ENCODE peak calls at places on chromosomes 2 and 18, in six cellular contexts. P is mesenchymal stem cell, K is IMR-90, Y is neuronal stem cell, I is mesendoderm, E is H1. N is an unnamed sample.

GRCh38 chr18:56709463-56709862 is 58.3 kb downstream of the WDR7 start:
- DNase-seq in E (peak; percentile 9), K (peak; percentile 90), I (peak; percentile 79), P (peak; percentile 81), Y (no peak), N (no peak)

GRCh38 chr18:10490401-10491289 is 35.2 kb upstream of the NAPG start:
- DNase-seq in P (no peak), I (peak; percentile 92), K (no peak), Y (no peak), E (no peak), N (peak; percentile 86)

GRCh38 chr18:812673-813404 is 797 bp upstream of the YES1 start:
- DNase-seq in K (peak; percentile 82), E (no peak), Y (no peak), I (peak; percentile 94), P (peak; percentile 79), N (peak; percentile 75)

GRCh38 chr2:164061129-164061746 is 325.4 kb upstream of the FIGN start:
- DNase-seq in P (peak; percentile 41), I (peak; percentile 71), Y (peak; percentile 40), K (peak; percentile 21), E (peak; percentile 43), N (peak; percentile 65)

GRCh38 chr2:152387046-152387445 is 52.1 kb downstream of the FMNL2 start:
- DNase-seq in E (no peak), Y (no peak), K (peak; percentile 35), I (no peak), P (peak; percentile 55), N (no peak)

GRCh38 chr2:239826376-239826775 is 198.8 kb downstream of the NDUFA10 start:
- DNase-seq in E (no peak), K (no peak), I (no peak), P (no peak), Y (no peak), N (no peak)

GRCh38 chr2:10222-10875 is 36.0 kb downstream of the FAM110C start:
- DNase-seq in K (no peak), I (peak; percentile 13), P (peak; percentile 4), Y (no peak), E (no peak), N (peak; percentile 47)

GRCh38 chr2:241860184-241861078 is 1.7 kb upstream of the PDCD1 start:
- DNase-seq in E (no peak), I (no peak), Y (no peak), K (no peak), P (no peak), N (no peak)

GRCh38 chr18:36212301-36212977 is 25.1 kb downstream of the MOCOS start:
- DNase-seq in I (no peak), K (peak; percentile 12), Y (no peak), P (peak; percentile 3), E (no peak), N (no peak)

GRCh38 chr2:188604579-188604978 is 312.9 kb downstream of the GULP1 start:
- DNase-seq in P (no peak), Y (no peak), E (no peak), I (no peak), K (peak; percentile 16), N (no peak)

GRCh38 chr18:35089382-35089781 is 48.2 kb downstream of the MAPRE2 start:
- DNase-seq in Y (no peak), P (no peak), K (no peak), I (no peak), E (no peak), N (no peak)

GRCh38 chr2:232436381-232437129 is 19.4 kb upstream of the ALPI start:
- DNase-seq in E (no peak), K (no peak), Y (no peak), I (peak; percentile 45), P (no peak), N (peak; percentile 47)

GRCh38 chr2:231589656-231590055 is 3.0 kb upstream of the TEX44 start:
- DNase-seq in E (no peak), I (no peak), K (no peak), P (no peak), Y (no peak), N (no peak)

GRCh38 chr18:32093523-32093922 is 1.8 kb downstream of the RNF138 start:
- DNase-seq in I (no peak), K (peak; percentile 4), E (no peak), Y (no peak), P (no peak), N (no peak)

GRCh38 chr2:23200056-23200455 is 184.9 kb upstream of the KLHL29 start:
- DNase-seq in E (no peak), P (no peak), I (no peak), Y (no peak), K (no peak), N (no peak)

GRCh38 chr2:27042159-27042661 is 9.3 kb upstream of the AGBL5 start:
- DNase-seq in Y (no peak), I (no peak), P (no peak), E (no peak), K (no peak), N (no peak)

GRCh38 chr2:200242553-200242952 is 63.9 kb upstream of the SPATS2L start:
- DNase-seq in Y (no peak), I (no peak), E (no peak), P (no peak), K (no peak), N (no peak)

GRCh38 chr2:152034257-152034801 is 64.5 kb downstream of the CACNB4 start:
- DNase-seq in Y (no peak), K (no peak), P (no peak), I (peak; percentile 33), E (peak; percentile 46), N (peak; percentile 54)

GRCh38 chr2:82779981-82780380 is 1679.1 kb downstream of the SUCLG1 start:
- DNase-seq in Y (no peak), P (no peak), E (no peak), K (no peak), I (no peak), N (no peak)

GRCh38 chr2:60442608-60443007 is 110.8 kb downstream of the BCL11A start:
- DNase-seq in P (no peak), K (no peak), E (no peak), I (no peak), Y (no peak), N (no peak)

GRCh38 chr2:182015334-182016109 is 29.9 kb downstream of the PPP1R1C start:
- DNase-seq in Y (no peak), K (peak; percentile 25), E (no peak), I (no peak), P (no peak), N (no peak)

GRCh38 chr18:59021500-59021899 is 118.2 kb upstream of the SEC11C start:
- DNase-seq in I (no peak), Y (no peak), K (no peak), P (no peak), E (no peak), N (no peak)

GRCh38 chr2:158969717-158970521 is 1.5 kb downstream of the TANC1 start:
- DNase-seq in I (peak; percentile 63), Y (peak; percentile 21), E (no peak), P (peak; percentile 53), K (peak; percentile 21), N (peak; percentile 53)

GRCh38 chr2:55419514-55420243 is at the start of gene CCDC88A:
- DNase-seq in K (peak; percentile 97), Y (peak; percentile 98), I (peak; percentile 99), E (peak; percentile 85), P (peak; percentile 98), N (peak; percentile 98)
- H3K4me1 ChIP-seq in K (peaks cover 2% of the 10 kb centered on the region), Y (no peaks in the 10 kb centered on the region), I (peaks cover 2% of the 10 kb centered on the region), E (no peaks in the 10 kb centered on the region), P (no peaks in the 10 kb centered on the region), N (no peaks in the 10 kb centered on the region)

DNA sequence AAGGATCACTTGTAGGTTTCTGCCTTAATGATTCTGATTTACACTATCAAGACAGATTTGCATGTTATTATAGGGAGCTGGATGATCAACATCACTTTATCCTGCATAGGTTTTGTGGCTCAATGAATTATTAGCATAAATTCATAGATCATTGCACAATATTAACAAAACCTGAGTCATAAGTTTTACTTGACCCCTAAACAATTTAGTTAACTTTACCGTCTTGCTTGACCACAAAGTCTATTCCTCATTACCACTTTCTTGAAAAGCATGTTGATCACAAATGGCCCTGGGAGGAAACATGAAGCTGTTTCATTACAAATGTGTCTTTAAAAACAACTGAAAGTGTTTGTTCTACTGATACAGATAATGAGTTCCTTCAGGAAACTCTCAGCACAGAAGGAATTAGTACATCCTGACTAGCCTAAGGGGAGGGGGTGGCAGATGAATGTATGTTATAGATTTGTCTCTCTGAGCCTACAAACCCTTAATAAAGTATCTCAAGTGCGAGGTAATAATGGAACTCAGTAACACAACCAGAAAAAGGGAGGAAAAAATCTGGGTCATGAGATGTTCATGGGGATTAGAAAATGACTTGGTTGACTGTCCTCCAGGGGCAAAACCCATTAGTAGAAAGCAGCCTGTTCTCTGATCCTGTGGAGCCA is 303.4 kb downstream of the PIK3C3 start:
- DNase-seq in I (no peak), P (no peak), Y (no peak), E (no peak), K (no peak), N (no peak)
- H2BK15ac ChIP-seq in I (no peak overlapping the region), P (no peak overlapping the region), Y (no peak overlapping the region), E (no peak overlapping the region), K (no peak overlapping the region), N (no peak overlapping the region)

GRCh38 chr2:205557873-205558272 is 124.4 kb upstream of the NRP2 start:
- DNase-seq in Y (no peak), E (no peak), P (no peak), I (no peak), K (no peak), N (no peak)

GRCh38 chr2:205568620-205569019 is 113.7 kb upstream of the NRP2 start:
- DNase-seq in P (no peak), I (no peak), Y (no peak), E (no peak), K (no peak), N (no peak)

GRCh38 chr2:205564761-205565160 is 117.5 kb upstream of the NRP2 start:
- DNase-seq in P (no peak), Y (no peak), I (peak; percentile 40), K (no peak), E (no peak), N (no peak)

GRCh38 chr2:205566556-205567061 is 115.7 kb upstream of the NRP2 start:
- DNase-seq in I (no peak), Y (no peak), K (peak; percentile 28), E (no peak), P (no peak), N (no peak)

DNA sequence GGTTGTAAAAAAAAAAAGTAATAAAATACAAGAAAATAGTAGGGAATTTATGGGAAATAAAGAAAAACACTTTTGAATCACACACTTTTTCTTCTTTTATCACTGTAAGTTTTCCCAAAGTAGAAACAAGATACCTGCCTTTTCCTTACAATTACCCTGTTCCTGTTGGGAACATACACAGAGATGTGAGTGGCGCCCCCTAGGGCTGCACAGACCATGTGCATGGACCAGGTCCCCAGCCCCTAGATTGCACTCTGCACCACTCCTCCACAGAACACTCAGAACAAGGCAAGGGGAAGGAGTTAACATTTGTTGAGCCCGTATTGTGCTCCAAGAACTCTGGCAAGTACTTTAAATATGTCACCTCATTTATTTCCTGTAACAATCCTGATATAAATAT is 118.7 kb upstream of the NRP2 start:
- DNase-seq in P (no peak), E (no peak), I (peak; percentile 66), K (no peak), Y (no peak), N (peak; percentile 64)
- H3K4me1 ChIP-seq in P (no peaks in the 10 kb centered on the region), E (no peaks in the 10 kb centered on the region), I (no peaks in the 10 kb centered on the region), K (peaks cover 3% of the 10 kb centered on the region), Y (no peaks in the 10 kb centered on the region), N (no peaks in the 10 kb centered on the region)

DNA sequence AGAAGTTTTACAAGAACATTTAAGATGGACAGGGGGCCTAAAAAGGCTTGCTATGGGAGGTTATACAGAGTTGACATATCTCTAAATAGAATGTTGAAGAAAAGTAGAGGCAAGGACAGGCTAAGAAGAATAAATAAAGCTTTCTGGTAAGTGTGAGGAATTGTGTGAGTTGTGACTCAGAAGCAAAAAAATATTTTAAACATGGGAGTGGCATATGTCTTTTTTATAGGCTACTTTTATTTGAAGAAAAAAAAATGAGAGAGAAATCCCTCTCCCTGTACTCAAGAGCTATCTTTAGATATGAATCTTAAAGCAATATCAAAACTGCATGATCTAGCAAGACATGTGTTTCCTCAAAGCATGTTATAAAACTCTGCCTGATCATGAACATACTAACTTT is 41.1 kb downstream of the RAB3GAP1 start:
- DNase-seq in Y (no peak), E (no peak), K (no peak), I (no peak), P (no peak), N (no peak)
- H2BK15ac ChIP-seq in Y (no peak overlapping the region), E (no peak overlapping the region), K (no peak overlapping the region), I (no peak overlapping the region), P (no peak overlapping the region), N (no peak overlapping the region)